ENCODE peak calls at places on chromosomes 16 and 17, in four cellular contexts. One of them, this sample, is unnamed.

GRCh38 chr17:73343168-73343634 is 31.4 kb upstream of the CDC42EP4 start:
- DNase-seq in pancreas: peak; percentile 53
- DNase-seq in AG09319: peak; percentile 82
- DNase-seq in HepG2: no peak
- DNase-seq in this sample: no peak

GRCh38 chr17:30831257-30831656 is 509 bp upstream of the ATAD5 start:
- DNase-seq in pancreas: no peak
- DNase-seq in AG09319: no peak
- DNase-seq in HepG2: no peak
- DNase-seq in this sample: peak; percentile 30

GRCh38 chr16:57745768-57746167 is 10.2 kb downstream of the KATNB1 start:
- DNase-seq in pancreas: no peak
- DNase-seq in AG09319: no peak
- DNase-seq in HepG2: no peak
- DNase-seq in this sample: no peak

GRCh38 chr17:30323262-30323894 is 10.5 kb downstream of the TMIGD1 start:
- DNase-seq in pancreas: no peak
- DNase-seq in AG09319: no peak
- DNase-seq in HepG2: no peak
- DNase-seq in this sample: no peak

GRCh38 chr17:21345236-21345635 is 30.9 kb upstream of the KCNJ12 start:
- DNase-seq in pancreas: no peak
- DNase-seq in AG09319: no peak
- DNase-seq in HepG2: no peak
- DNase-seq in this sample: no peak

GRCh38 chr17:17841620-17842025 is 4.8 kb upstream of the SREBF1 start:
- DNase-seq in pancreas: peak; percentile 80
- DNase-seq in AG09319: no peak
- DNase-seq in HepG2: peak; percentile 22
- DNase-seq in this sample: no peak

GRCh38 chr17:6487243-6488007 is 43.2 kb downstream of the PIMREG start:
- DNase-seq in pancreas: no peak
- DNase-seq in AG09319: no peak
- DNase-seq in HepG2: no peak
- DNase-seq in this sample: no peak

GRCh38 chr17:54013117-54013516 is 190.4 kb downstream of the KIF2B start:
- DNase-seq in pancreas: no peak
- DNase-seq in AG09319: no peak
- DNase-seq in HepG2: no peak
- DNase-seq in this sample: no peak

GRCh38 chr17:17809527-17810373 is 27.0 kb downstream of the SREBF1 start:
- DNase-seq in pancreas: no peak
- DNase-seq in AG09319: no peak
- DNase-seq in HepG2: no peak
- DNase-seq in this sample: no peak

GRCh38 chr16:14337303-14338191 is 266.4 kb downstream of the MRTFB start:
- DNase-seq in pancreas: peak; percentile 11
- DNase-seq in AG09319: no peak
- DNase-seq in HepG2: peak; percentile 73
- DNase-seq in this sample: no peak

GRCh38 chr17:48351916-48352332 is 78.1 kb downstream of the SKAP1 start:
- DNase-seq in pancreas: no peak
- DNase-seq in AG09319: peak; percentile 7
- DNase-seq in HepG2: peak; percentile 5
- DNase-seq in this sample: peak; percentile 13

GRCh38 chr17:72972263-72972951 is 120.1 kb downstream of the SLC39A11 start:
- DNase-seq in pancreas: no peak
- DNase-seq in AG09319: no peak
- DNase-seq in HepG2: peak; percentile 90
- DNase-seq in this sample: no peak

GRCh38 chr17:17580662-17581470 is 10.6 kb downstream of the PEMT start:
- DNase-seq in pancreas: no peak
- DNase-seq in AG09319: no peak
- DNase-seq in HepG2: peak; percentile 77
- DNase-seq in this sample: no peak

GRCh38 chr17:50393700-50394099 is 3.6 kb downstream of the LRRC59 start:
- DNase-seq in pancreas: no peak
- DNase-seq in AG09319: no peak
- DNase-seq in HepG2: no peak
- DNase-seq in this sample: no peak

GRCh38 chr17:79255471-79255870 is 180.8 kb downstream of the ENGASE start:
- DNase-seq in pancreas: peak; percentile 10
- DNase-seq in AG09319: no peak
- DNase-seq in HepG2: no peak
- DNase-seq in this sample: no peak

GRCh38 chr17:42944211-42944610 is 20.0 kb downstream of the AARSD1 start:
- DNase-seq in pancreas: no peak
- DNase-seq in AG09319: no peak
- DNase-seq in HepG2: no peak
- DNase-seq in this sample: no peak

GRCh38 chr17:36590082-36590481 is 1.6 kb upstream of the DHRS11 start:
- DNase-seq in pancreas: no peak
- DNase-seq in AG09319: no peak
- DNase-seq in HepG2: no peak
- DNase-seq in this sample: no peak

GRCh38 chr17:10815318-10815717 is 11.4 kb upstream of the TMEM238L start:
- DNase-seq in pancreas: no peak
- DNase-seq in AG09319: no peak
- DNase-seq in HepG2: peak; percentile 15
- DNase-seq in this sample: no peak

GRCh38 chr17:54153423-54153822 is 330.7 kb downstream of the KIF2B start:
- DNase-seq in pancreas: no peak
- DNase-seq in AG09319: no peak
- DNase-seq in HepG2: no peak
- DNase-seq in this sample: no peak

GRCh38 chr17:54282886-54283285 is 460.2 kb downstream of the KIF2B start:
- DNase-seq in pancreas: no peak
- DNase-seq in AG09319: no peak
- DNase-seq in HepG2: no peak
- DNase-seq in this sample: no peak

GRCh38 chr17:73340093-73340596 is 28.3 kb upstream of the CDC42EP4 start:
- DNase-seq in pancreas: no peak
- DNase-seq in AG09319: peak; percentile 86
- DNase-seq in HepG2: peak; percentile 88
- DNase-seq in this sample: no peak

GRCh38 chr17:80826955-80827645 is 164.5 kb upstream of the CHMP6 start:
- DNase-seq in pancreas: no peak
- DNase-seq in AG09319: peak; percentile 92
- DNase-seq in HepG2: no peak
- DNase-seq in this sample: no peak

GRCh38 chr16:74169687-74170522 is 126.7 kb upstream of the PSMD7 start:
- DNase-seq in pancreas: peak; percentile 11
- DNase-seq in AG09319: peak; percentile 37
- DNase-seq in HepG2: no peak
- DNase-seq in this sample: peak; percentile 7

GRCh38 chr17:9158545-9159452 is 137.5 kb downstream of the NTN1 start:
- DNase-seq in pancreas: no peak
- DNase-seq in AG09319: no peak
- DNase-seq in HepG2: no peak
- DNase-seq in this sample: no peak

GRCh38 chr17:9166678-9167077 is 145.4 kb downstream of the NTN1 start:
- DNase-seq in pancreas: no peak
- DNase-seq in AG09319: no peak
- DNase-seq in HepG2: no peak
- DNase-seq in this sample: no peak

GRCh38 chr17:9162275-9162985 is 141.1 kb downstream of the NTN1 start:
- DNase-seq in pancreas: no peak
- DNase-seq in AG09319: no peak
- DNase-seq in HepG2: no peak
- DNase-seq in this sample: no peak
- TF ChIP-seq CTCF in pancreas: no peak
- TF ChIP-seq CTCF in AG09319: no peak
- TF ChIP-seq CTCF in HepG2: peak; percentile 43
- TF ChIP-seq CTCF in this sample: no peak

GRCh38 chr16:66619534-66620418 is 15.3 kb downstream of the CMTM3 start:
- DNase-seq in pancreas: no peak
- DNase-seq in AG09319: no peak
- DNase-seq in HepG2: no peak
- DNase-seq in this sample: peak; percentile 45
- TF ChIP-seq CTCF in pancreas: no peak
- TF ChIP-seq CTCF in AG09319: no peak
- TF ChIP-seq CTCF in HepG2: no peak
- TF ChIP-seq CTCF in this sample: no peak

GRCh38 chr17:67558740-67559380 is 158.9 kb upstream of the NOL11 start:
- DNase-seq in pancreas: no peak
- DNase-seq in AG09319: no peak
- DNase-seq in HepG2: no peak
- DNase-seq in this sample: no peak

GRCh38 chr17:67557921-67558320 is 159.8 kb upstream of the NOL11 start:
- DNase-seq in pancreas: no peak
- DNase-seq in AG09319: no peak
- DNase-seq in HepG2: no peak
- DNase-seq in this sample: no peak

GRCh38 chr17:67557052-67557845 is 160.5 kb upstream of the NOL11 start:
- DNase-seq in pancreas: no peak
- DNase-seq in AG09319: no peak
- DNase-seq in HepG2: no peak
- DNase-seq in this sample: no peak

GRCh38 chr17:67562036-67562435 is 155.7 kb upstream of the NOL11 start:
- DNase-seq in pancreas: no peak
- DNase-seq in AG09319: no peak
- DNase-seq in HepG2: no peak
- DNase-seq in this sample: no peak

GRCh38 chr17:67559381-67559966 is 158.3 kb upstream of the NOL11 start:
- DNase-seq in pancreas: no peak
- DNase-seq in AG09319: no peak
- DNase-seq in HepG2: no peak
- DNase-seq in this sample: peak; percentile 36
- TF ChIP-seq CTCF in pancreas: no peak
- TF ChIP-seq CTCF in AG09319: no peak
- TF ChIP-seq CTCF in HepG2: peak; percentile 38
- TF ChIP-seq CTCF in this sample: peak; percentile 62

DNA sequence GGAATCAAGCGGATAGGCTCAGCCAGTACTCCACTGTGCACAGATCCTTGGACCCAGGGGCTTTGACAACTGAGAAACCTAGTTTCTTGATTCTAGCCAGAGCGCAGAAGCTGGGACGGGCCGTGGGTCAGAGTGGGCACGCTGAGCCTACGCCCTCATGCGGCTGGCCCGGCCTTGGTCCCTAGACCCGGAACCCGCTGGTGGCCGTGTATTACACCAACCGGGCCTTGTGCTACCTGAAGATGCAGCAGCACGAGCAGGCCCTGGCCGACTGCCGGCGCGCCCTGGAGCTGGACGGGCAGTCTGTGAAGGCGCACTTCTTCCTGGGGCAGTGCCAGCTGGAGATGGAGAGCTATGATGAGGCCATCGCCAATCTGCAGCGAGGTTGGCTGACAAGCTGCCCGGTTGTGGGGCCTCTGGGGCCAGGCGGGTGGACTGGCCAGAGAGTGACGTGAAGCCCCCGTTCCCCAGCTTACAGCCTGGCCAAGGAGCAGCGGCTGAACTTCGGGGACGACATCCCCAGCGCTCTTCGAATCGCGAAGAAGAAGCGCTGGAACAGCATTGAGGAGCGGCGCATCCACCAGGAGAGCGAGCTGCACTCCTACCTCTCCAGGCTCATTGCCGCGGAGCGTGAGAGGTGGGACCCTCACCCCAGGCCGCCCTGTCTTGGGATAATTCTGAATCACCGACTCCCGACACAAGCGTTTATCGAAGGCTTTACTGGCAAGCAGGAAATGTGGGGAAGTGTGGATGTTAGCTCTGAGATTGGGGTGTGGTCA is 946 bp downstream of the STUB1 start:
- DNase-seq in pancreas: no peak
- DNase-seq in AG09319: no peak
- DNase-seq in HepG2: peak; percentile 49
- DNase-seq in this sample: no peak
- TF ChIP-seq CTCF in pancreas: no peak
- TF ChIP-seq CTCF in AG09319: peak; percentile 19
- TF ChIP-seq CTCF in HepG2: peak; percentile 76
- TF ChIP-seq CTCF in this sample: no peak

GRCh38 chr17:74987909-74988711 is 678 bp downstream of the CDR2L start:
- DNase-seq in pancreas: peak; percentile 51
- DNase-seq in AG09319: peak; percentile 66
- DNase-seq in HepG2: no peak
- DNase-seq in this sample: no peak
- TF ChIP-seq CTCF in pancreas: no peak
- TF ChIP-seq CTCF in AG09319: peak; percentile 59
- TF ChIP-seq CTCF in HepG2: peak; percentile 61
- TF ChIP-seq CTCF in this sample: no peak

This sample was measured in GM20000.